ENCODE peak calls at places on chromosomes 7 and 10, in five cellular contexts. V is GM23248; T is H7; C is right cardiac atrium; Z is CD4-positive, alpha-beta T cell. H is an unnamed sample. For H3K27me3, the result is how much of the 10 kb centered on the place peaks cover.

GRCh38 chr10:91564508-91564907 is 68.4 kb downstream of the PPP1R3C start:
- DNase-seq in V (no peak), T (no peak), C (no peak), Z (no peak), H (no peak)

GRCh38 chr7:83648464-83649241 is at the start of gene SEMA3E:
- DNase-seq in V (peak), T (peak), C (no peak), Z (no peak), H (no peak)

GRCh38 chr7:4233146-4233545 is 448.9 kb upstream of the FOXK1 start:
- DNase-seq in V (no peak), T (no peak), C (no peak), Z (no peak), H (no peak)

GRCh38 chr10:131485732-131486131 is 174.2 kb upstream of the TCERG1L start:
- DNase-seq in V (peak), T (no peak), C (no peak), Z (no peak), H (no peak)

GRCh38 chr7:16753932-16754571 is 497 bp downstream of the TSPAN13 start:
- DNase-seq in V (peak), T (peak), C (peak), Z (no peak), H (peak)

GRCh38 chr10:24207781-24208611 is 942 bp upstream of the KIAA1217 start:
- DNase-seq in V (no peak), T (no peak), C (no peak), Z (no peak), H (peak)

GRCh38 chr10:130743751-130744191 is 567.8 kb downstream of the TCERG1L start:
- DNase-seq in V (no peak), T (no peak), C (no peak), Z (no peak), H (no peak)

GRCh38 chr10:80444646-80445319 is 9.3 kb upstream of the TSPAN14 start:
- DNase-seq in V (peak), T (peak), C (peak), Z (peak), H (peak)

GRCh38 chr7:43921423-43921822 is 4.8 kb upstream of the UBE2D4 start:
- DNase-seq in V (no peak), T (no peak), C (no peak), Z (no peak), H (no peak)

GRCh38 chr7:152076324-152076821 is 50.9 kb downstream of the GALNT11 start:
- DNase-seq in V (peak), T (peak), C (no peak), Z (no peak), H (peak)

GRCh38 chr10:99672884-99673283 is 13.6 kb downstream of the ENTPD7 start:
- DNase-seq in V (peak), T (no peak), C (no peak), Z (no peak), H (no peak)

GRCh38 chr10:10544890-10545289 is 472.8 kb upstream of the CELF2 start:
- DNase-seq in V (no peak), T (no peak), C (no peak), Z (no peak), H (no peak)

GRCh38 chr10:99689461-99689860 is 30.2 kb downstream of the ENTPD7 start:
- DNase-seq in V (peak), T (no peak), C (no peak), Z (no peak), H (no peak)

GRCh38 chr7:93043393-93043985 is 74.3 kb downstream of the SAMD9 start:
- DNase-seq in V (peak), T (peak), C (peak), Z (no peak), H (peak)

GRCh38 chr7:25171071-25171470 is 46.0 kb upstream of the CYCS start:
- DNase-seq in V (no peak), T (no peak), C (no peak), Z (no peak), H (no peak)

GRCh38 chr7:19000410-19000809 is 117.0 kb downstream of the TWIST1 start:
- DNase-seq in V (no peak), T (no peak), C (no peak), Z (no peak), H (no peak)

GRCh38 chr10:34813626-34814227 is 1.4 kb downstream of the PARD3 start:
- DNase-seq in V (peak), T (no peak), C (peak), Z (no peak), H (peak)

GRCh38 chr7:120837599-120837998 is 20.3 kb downstream of the TSPAN12 start:
- DNase-seq in V (no peak), T (no peak), C (no peak), Z (no peak), H (no peak)

GRCh38 chr7:92639956-92640355 is 49.8 kb upstream of the FAM133B start:
- DNase-seq in V (no peak), T (no peak), C (no peak), Z (no peak), H (no peak)

GRCh38 chr7:129574487-129574886 is 37.0 kb upstream of the NRF1 start:
- DNase-seq in V (peak), T (no peak), C (no peak), Z (no peak), H (no peak)

GRCh38 chr7:2632717-2633537 is 1.1 kb downstream of the TTYH3 start:
- DNase-seq in V (peak), T (peak), C (peak), Z (no peak), H (peak)

GRCh38 chr7:127683776-127684681 is 32.0 kb downstream of the SND1 start:
- DNase-seq in V (peak), T (peak), C (no peak), Z (no peak), H (peak)

GRCh38 chr10:50464004-50464409 is 159.7 kb downstream of the SGMS1 start:
- DNase-seq in V (no peak), T (no peak), C (no peak), Z (no peak), H (no peak)

GRCh38 chr10:130744631-130745030 is 566.9 kb downstream of the TCERG1L start:
- DNase-seq in V (no peak), T (no peak), C (no peak), Z (no peak), H (no peak)

DNA sequence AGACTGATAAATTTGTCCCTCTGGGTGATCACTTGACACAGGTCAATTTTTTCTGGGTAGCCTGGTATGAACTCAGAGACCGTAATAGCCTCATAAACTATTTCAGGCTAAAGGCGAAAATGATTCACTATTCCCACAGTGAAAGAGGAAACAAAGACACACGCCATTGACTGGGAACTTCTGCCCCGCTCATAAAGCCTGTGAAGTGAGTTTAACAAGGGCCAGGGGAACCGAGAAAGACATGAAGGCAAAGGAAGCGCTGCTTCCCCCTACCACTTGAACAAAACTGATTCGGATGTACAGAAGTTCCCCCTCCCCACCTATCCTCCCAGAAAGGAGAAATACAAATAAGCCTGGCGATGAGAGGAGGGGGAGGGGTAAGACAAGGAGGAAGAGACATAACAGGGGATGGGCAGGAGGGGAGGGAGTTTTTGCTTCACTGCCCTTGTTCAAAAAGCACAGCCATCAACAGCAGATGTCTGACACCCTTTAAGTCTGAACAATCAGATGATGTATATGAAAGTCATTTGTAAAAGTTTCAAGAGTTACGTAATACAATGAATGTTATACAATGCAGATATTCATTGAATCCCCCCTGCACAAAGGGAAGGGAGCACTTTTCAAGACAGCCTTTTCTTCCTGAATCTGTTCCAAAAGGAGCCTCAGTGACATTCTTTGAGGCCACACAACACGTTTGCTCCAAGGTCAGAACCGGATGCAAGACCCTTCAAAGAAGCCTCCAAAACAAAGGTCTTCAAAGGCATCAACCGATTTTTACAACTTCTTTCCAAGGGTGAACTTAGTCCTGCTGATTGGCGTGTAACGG is 734 bp downstream of the ABCB4 start:
- DNase-seq in V (peak), T (peak), C (no peak), Z (no peak), H (no peak)
- H3K27me3 ChIP-seq in V (under half), T (under half), C (under half), Z (under half), H (half or more)

GRCh38 chr10:1444826-1445225 is 292.5 kb downstream of the ADARB2 start:
- DNase-seq in V (no peak), T (no peak), C (no peak), Z (no peak), H (no peak)
- H3K27me3 ChIP-seq in V (under half), T (under half), C (under half), Z (under half), H (half or more)

GRCh38 chr10:101097881-101098280 is 33.2 kb upstream of the TLX1 start:
- DNase-seq in V (no peak), T (no peak), C (no peak), Z (no peak), H (no peak)
- H3K27me3 ChIP-seq in V (under half), T (under half), C (under half), Z (under half), H (under half)

GRCh38 chr7:157011333-157012112 is 1.1 kb upstream of the MNX1 start:
- DNase-seq in V (no peak), T (peak), C (no peak), Z (no peak), H (no peak)
- H3K27me3 ChIP-seq in V (half or more), T (half or more), C (under half), Z (half or more), H (half or more)

GRCh38 chr7:31764457-31764856 is 77.4 kb downstream of the PPP1R17 start:
- DNase-seq in V (peak), T (no peak), C (no peak), Z (no peak), H (no peak)

GRCh38 chr7:31761646-31762045 is 74.6 kb downstream of the PPP1R17 start:
- DNase-seq in V (no peak), T (no peak), C (peak), Z (no peak), H (no peak)

GRCh38 chr7:31758770-31759169 is 71.8 kb downstream of the PPP1R17 start:
- DNase-seq in V (peak), T (no peak), C (no peak), Z (no peak), H (no peak)

GRCh38 chr7:31767686-31768358 is 80.8 kb downstream of the PPP1R17 start:
- DNase-seq in V (no peak), T (peak), C (no peak), Z (no peak), H (no peak)

DNA sequence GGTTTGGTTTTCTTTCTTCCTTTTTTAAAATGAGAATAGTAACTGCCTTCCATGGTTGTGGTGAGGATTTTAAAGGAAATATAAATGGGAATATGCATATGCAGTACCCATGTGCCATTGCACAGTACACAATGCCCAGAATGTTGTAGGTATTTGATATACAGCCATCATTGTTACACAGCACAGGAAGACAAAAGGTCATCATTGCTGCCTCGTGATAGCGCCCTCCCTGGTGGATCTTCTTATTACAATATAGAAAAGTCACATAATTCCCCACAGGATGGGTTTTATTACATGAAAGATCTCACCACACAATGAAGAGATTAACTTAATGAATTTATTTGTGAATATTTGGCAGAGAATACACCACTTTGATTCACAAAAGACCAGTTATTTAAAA is 76.5 kb downstream of the PPP1R17 start:
- DNase-seq in V (no peak), T (peak), C (no peak), Z (no peak), H (peak)
- H3K27me3 ChIP-seq in V (under half), T (half or more), C (under half), Z (under half), H (under half)

GRCh38 chr7:37921876-37922275 is 1.4 kb downstream of the EPDR1 start:
- DNase-seq in V (no peak), T (no peak), C (no peak), Z (no peak), H (no peak)

GRCh38 chr7:37920619-37921339 is at the start of gene EPDR1:
- DNase-seq in V (peak), T (peak), C (peak), Z (no peak), H (peak)

GRCh38 chr7:37920305-37920618 is 178 bp upstream of the EPDR1 start:
- DNase-seq in V (no peak), T (no peak), C (no peak), Z (no peak), H (no peak)

GRCh38 chr7:37923996-37924395 is 3.6 kb downstream of the EPDR1 start:
- DNase-seq in V (no peak), T (no peak), C (no peak), Z (no peak), H (no peak)

DNA sequence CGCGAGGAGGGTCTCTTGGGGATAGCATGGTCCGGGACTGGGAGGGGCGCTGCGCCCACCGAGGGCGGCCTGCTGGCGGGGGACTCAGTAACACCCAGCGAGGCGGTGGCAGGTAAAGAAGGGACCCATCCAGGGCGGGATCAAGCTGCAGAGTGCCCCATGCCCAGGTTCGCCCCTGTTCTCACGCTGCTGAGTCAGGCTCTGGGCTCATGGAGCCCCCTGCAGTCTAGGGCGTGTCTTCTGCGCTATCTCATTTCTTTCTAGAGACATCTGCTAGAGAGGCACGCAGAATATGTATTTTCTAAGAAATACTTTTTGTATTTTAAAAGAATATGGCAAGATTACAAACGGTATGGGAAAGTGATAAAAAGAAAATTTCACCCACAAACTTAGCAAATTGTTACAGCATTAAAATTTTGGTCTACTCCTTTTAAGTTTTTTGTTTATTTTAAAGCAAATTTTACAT is 933 bp downstream of the EPDR1 start:
- DNase-seq in V (peak), T (peak), C (no peak), Z (no peak), H (peak)
- H3K27me3 ChIP-seq in V (under half), T (under half), C (under half), Z (half or more), H (under half)

GRCh38 chr7:27191716-27192545 is 6.9 kb upstream of the HOXA11 start:
- DNase-seq in V (no peak), T (peak), C (no peak), Z (no peak), H (no peak)
- H3K27me3 ChIP-seq in V (under half), T (half or more), C (under half), Z (half or more), H (half or more)

GRCh38 chr10:124563320-124563719 is 101.7 kb downstream of the LHPP start:
- DNase-seq in V (no peak), T (peak), C (no peak), Z (no peak), H (no peak)
- H3K27me3 ChIP-seq in V (under half), T (under half), C (under half), Z (under half), H (under half)

DNA sequence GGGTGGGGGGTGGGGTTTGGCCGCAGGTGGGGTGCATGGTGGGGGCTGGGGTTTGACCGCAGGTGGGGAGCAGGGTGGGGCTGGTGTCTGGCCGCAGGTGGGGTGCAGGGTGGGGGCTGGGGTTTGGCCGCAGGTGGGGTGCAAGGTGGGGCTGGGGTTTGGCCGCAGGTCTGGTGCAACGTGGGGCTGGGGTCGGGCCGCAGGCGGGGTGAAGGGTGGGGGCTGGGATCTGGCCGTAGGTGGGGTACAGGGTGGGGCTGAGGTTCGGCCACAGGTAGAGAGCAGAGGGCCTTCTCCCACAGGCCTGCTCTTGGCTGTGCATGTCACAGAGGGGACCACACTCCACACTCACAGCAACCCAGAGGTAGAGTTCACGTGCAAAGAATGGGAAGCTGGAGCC is 586.6 kb downstream of the PTPRN2 start:
- DNase-seq in V (no peak), T (no peak), C (no peak), Z (no peak), H (no peak)
- H3K27me3 ChIP-seq in V (under half), T (under half), C (under half), Z (under half), H (under half)

DNA sequence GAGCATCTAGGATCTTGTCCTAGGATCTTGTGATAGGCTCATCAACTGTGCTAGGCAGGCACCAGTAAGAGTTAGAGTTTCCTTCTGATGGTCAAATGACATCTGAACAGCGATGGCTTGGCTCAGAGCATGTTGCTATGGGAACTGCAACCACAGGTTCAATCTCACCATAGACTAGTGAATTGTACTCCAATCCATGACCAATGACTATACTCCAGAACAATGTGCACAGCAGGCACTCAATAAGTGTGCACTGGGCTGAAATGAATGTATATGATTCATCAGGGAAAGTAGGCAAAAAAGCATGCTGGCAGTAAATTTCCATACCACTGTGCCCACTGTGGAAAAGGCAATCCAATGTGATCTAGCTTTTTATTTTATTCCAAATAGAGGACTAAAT is 163.6 kb upstream of the HPS1 start:
- DNase-seq in V (peak), T (no peak), C (no peak), Z (no peak), H (peak)
- H3K27me3 ChIP-seq in V (under half), T (under half), C (under half), Z (under half), H (under half)